ENCODE peak calls at places on chromosomes 3 and 15, in five cellular contexts. S, R, L, P and A are unnamed samples.

GRCh38 chr3:53144446-53144845 is 14.2 kb upstream of the RFT1 start:
- DNase-seq in S (no peak), R (no peak), L (no peak), P (no peak), A (no peak)

GRCh38 chr3:171347017-171347979 is 112.9 kb downstream of the TNIK start:
- DNase-seq in S (no peak), R (peak; percentile 46), L (no peak), P (no peak), A (no peak)

GRCh38 chr15:64067564-64068030 is 21.3 kb upstream of the DAPK2 start:
- DNase-seq in S (peak; percentile 37), R (peak; percentile 72), L (peak; percentile 70), P (peak; percentile 55), A (peak; percentile 87)

GRCh38 chr15:73994912-73995622 is 551 bp downstream of the PML start:
- DNase-seq in S (peak; percentile 31), R (peak; percentile 55), L (no peak), P (no peak), A (peak; percentile 57)

GRCh38 chr15:28889346-28889745 is 3.6 kb downstream of the APBA2 start:
- DNase-seq in S (no peak), R (no peak), L (no peak), P (no peak), A (no peak)

GRCh38 chr3:148680289-148680688 is 17.4 kb upstream of the AGTR1 start:
- DNase-seq in S (no peak), R (no peak), L (no peak), P (no peak), A (no peak)

GRCh38 chr3:82940124-82940523 is 1178.7 kb upstream of the GBE1 start:
- DNase-seq in S (no peak), R (no peak), L (no peak), P (no peak), A (peak; percentile 38)

GRCh38 chr3:52524752-52525661 is 8.7 kb downstream of the NT5DC2 start:
- DNase-seq in S (peak; percentile 60), R (no peak), L (no peak), P (peak; percentile 82), A (peak; percentile 34)

GRCh38 chr15:96123028-96123400 is 207.5 kb upstream of the NR2F2 start:
- DNase-seq in S (no peak), R (no peak), L (no peak), P (no peak), A (no peak)

GRCh38 chr15:92949604-92950249 is 49.6 kb downstream of the CHD2 start:
- DNase-seq in S (no peak), R (no peak), L (no peak), P (no peak), A (no peak)

GRCh38 chr3:178562143-178562868 is 26.1 kb downstream of the KCNMB2 start:
- DNase-seq in S (no peak), R (peak; percentile 14), L (no peak), P (peak; percentile 26), A (no peak)

GRCh38 chr15:28912422-28912821 is 26.6 kb downstream of the APBA2 start:
- DNase-seq in S (no peak), R (no peak), L (no peak), P (no peak), A (no peak)

GRCh38 chr15:88627463-88627862 is 6.3 kb downstream of the AEN start:
- DNase-seq in S (no peak), R (no peak), L (no peak), P (no peak), A (peak; percentile 93)

GRCh38 chr3:100335137-100335833 is 728 bp downstream of the NIT2 start:
- DNase-seq in S (no peak), R (peak; percentile 65), L (peak; percentile 24), P (no peak), A (peak; percentile 35)

GRCh38 chr15:87680200-87680599 is 576.3 kb downstream of the NTRK3 start:
- DNase-seq in S (no peak), R (no peak), L (no peak), P (no peak), A (no peak)